ENCODE peak calls at places on chromosomes 6 and 20, in nine cellular contexts. I is esophagus squamous epithelium; K is pancreas; O is aorta; L is mesendoderm; S is lung; V is endodermal cell; F is CD8-positive, alpha-beta T cell; N is lower lobe of right lung. Y is an unnamed sample.

GRCh38 chr20:58109918-58110635 is 118.4 kb downstream of the ANKRD60 start:
- DNase-seq in F (no peak), I (no peak), S (no peak), V (no peak), N (no peak), O (no peak), L (no peak), K (no peak), Y (no peak)

GRCh38 chr20:20624914-20625313 is 87.5 kb downstream of the RALGAPA2 start:
- DNase-seq in I (no peak), V (no peak), K (no peak), S (no peak), O (no peak), F (no peak), L (no peak), N (no peak), Y (no peak)

GRCh38 chr6:155436981-155437749 is 18.5 kb downstream of the NOX3 start:
- DNase-seq in I (no peak), V (no peak), N (no peak), L (no peak), S (no peak), O (no peak), K (no peak), F (no peak), Y (no peak)

GRCh38 chr6:3751019-3751729 is at the start of gene PXDC1:
- DNase-seq in O (no peak), F (no peak), K (no peak), S (no peak), I (no peak), L (peak), V (peak), N (peak), Y (no peak)

GRCh38 chr20:50417484-50418235 is 92.5 kb upstream of the PTPN1 start:
- DNase-seq in I (no peak), O (no peak), N (no peak), K (no peak), S (no peak), V (no peak), L (no peak), F (no peak), Y (no peak)

GRCh38 chr20:57243480-57244220 is 22.8 kb downstream of the BMP7 start:
- DNase-seq in I (no peak), F (no peak), L (no peak), O (no peak), V (no peak), S (no peak), K (no peak), N (no peak), Y (peak)

GRCh38 chr6:95544517-95545225 is 32.7 kb upstream of the MANEA start:
- DNase-seq in K (no peak), F (no peak), S (no peak), I (no peak), L (peak), V (no peak), O (no peak), N (no peak), Y (no peak)

GRCh38 chr6:127539292-127539691 is 20.2 kb upstream of the MTCL3 start:
- DNase-seq in I (no peak), V (no peak), O (no peak), K (no peak), S (no peak), L (no peak), F (no peak), N (no peak), Y (no peak)

GRCh38 chr6:35186571-35186970 is 27.2 kb upstream of the SCUBE3 start:
- DNase-seq in N (no peak), S (no peak), O (no peak), K (no peak), L (no peak), F (no peak), V (no peak), I (no peak), Y (no peak)

GRCh38 chr20:51043811-51044210 is 20.9 kb upstream of the KCNG1 start:
- DNase-seq in I (no peak), L (no peak), K (no peak), S (no peak), O (no peak), N (no peak), F (no peak), V (no peak), Y (peak)

DNA sequence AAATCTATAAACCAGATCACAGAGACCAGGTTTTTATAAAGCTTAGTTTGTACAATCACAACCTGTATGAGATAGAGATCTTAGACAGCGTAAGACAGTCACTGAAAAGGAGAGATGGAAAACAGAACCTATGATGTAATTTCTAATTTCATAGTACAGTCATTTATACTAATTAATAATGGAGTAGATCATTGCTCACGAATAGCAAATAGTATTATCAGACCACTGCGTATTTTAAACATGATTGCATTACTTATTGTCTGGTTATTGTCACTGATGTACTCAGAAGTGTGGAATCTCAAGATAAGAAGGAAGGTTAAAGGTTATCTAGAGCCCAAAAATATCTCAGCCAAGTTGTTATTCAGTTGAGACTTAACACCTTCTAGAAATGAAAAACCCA is 115.6 kb downstream of the KHDC1L start:
- DNase-seq in V (no peak), K (no peak), O (no peak), I (no peak), F (no peak), N (no peak), S (no peak), L (no peak), Y (no peak)
- H3K27ac ChIP-seq in V (no peak), K (no peak), O (no peak), I (no peak), F (no peak), N (no peak), S (no peak), L (no peak), Y (no peak)

DNA sequence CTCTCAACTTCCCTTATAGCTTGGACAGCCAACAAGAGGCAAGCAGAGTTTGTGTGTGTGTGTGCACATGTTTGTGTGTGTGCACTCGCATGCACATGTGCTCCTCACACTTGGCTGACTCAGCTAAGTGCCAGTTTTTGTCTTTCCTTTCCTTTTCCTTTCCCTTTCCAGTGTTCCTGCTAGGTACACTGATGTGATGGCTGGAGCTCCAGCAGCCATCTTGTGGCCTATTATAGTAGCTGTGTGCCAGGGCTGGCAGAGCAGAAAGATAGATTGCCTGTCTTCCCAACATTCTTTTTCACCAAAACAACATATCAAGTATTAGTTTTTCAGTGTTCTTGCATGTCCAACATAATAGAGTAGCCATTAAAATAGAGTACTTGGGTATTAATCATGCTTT is 79.5 kb downstream of the AK9 start:
- DNase-seq in N (no peak), S (no peak), K (no peak), V (no peak), I (no peak), F (no peak), L (no peak), O (no peak), Y (no peak)
- H3K27ac ChIP-seq in N (no peak), S (no peak), K (no peak), V (no peak), I (no peak), F (no peak), L (no peak), O (no peak), Y (no peak)

GRCh38 chr6:163777379-163777686 is 362.8 kb downstream of the QKI start:
- DNase-seq in K (no peak), S (no peak), F (no peak), O (no peak), L (no peak), N (no peak), I (no peak), V (no peak), Y (no peak)

GRCh38 chr6:163779727-163780284 is 365.3 kb downstream of the QKI start:
- DNase-seq in F (no peak), L (no peak), I (no peak), N (no peak), V (no peak), S (no peak), K (no peak), O (no peak), Y (no peak)

GRCh38 chr6:163777706-163778105 is 363.2 kb downstream of the QKI start:
- DNase-seq in L (no peak), K (no peak), I (no peak), N (no peak), O (no peak), V (no peak), S (no peak), F (no peak), Y (no peak)

GRCh38 chr6:163782436-163783003 is 368.0 kb downstream of the QKI start:
- DNase-seq in L (peak), K (no peak), O (no peak), I (no peak), N (no peak), V (peak), F (no peak), S (no peak), Y (no peak)

DNA sequence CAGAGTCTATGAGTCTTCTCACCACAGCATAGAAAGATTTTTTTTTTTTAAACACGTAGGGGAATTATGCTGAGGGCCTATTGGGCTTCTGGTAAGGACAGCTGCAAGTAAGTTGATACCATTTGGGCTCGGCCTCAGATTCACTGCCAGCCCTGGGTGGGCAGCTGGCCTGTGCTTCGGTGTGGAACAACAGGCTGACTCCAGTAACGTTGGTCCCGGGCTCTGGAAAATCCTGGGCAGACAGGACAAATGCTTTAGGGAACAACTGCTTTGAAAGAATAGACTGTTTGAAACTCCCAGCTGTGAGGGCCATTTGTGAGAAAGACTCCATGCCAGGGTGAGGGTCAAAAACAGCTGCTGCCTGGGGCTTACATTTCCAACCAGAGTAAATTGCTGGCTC is 366.5 kb downstream of the QKI start:
- DNase-seq in K (no peak), S (no peak), V (peak), N (no peak), I (no peak), O (no peak), L (no peak), F (no peak), Y (no peak)
- H3K27ac ChIP-seq in K (no peak), S (no peak), V (peak), N (no peak), I (no peak), O (no peak), L (no peak), F (no peak), Y (no peak)

GRCh38 chr6:88964509-88964908 is 1.1 kb upstream of the RNGTT start:
- DNase-seq in K (no peak), V (no peak), L (peak), F (no peak), N (no peak), S (no peak), O (no peak), I (no peak), Y (no peak)
- H3K27ac ChIP-seq in K (no peak), V (no peak), L (no peak), F (no peak), N (no peak), S (no peak), O (no peak), I (peak), Y (no peak)

GRCh38 chr6:139448998-139449610 is 74.7 kb upstream of the CITED2 start:
- DNase-seq in I (no peak), O (no peak), N (no peak), K (no peak), F (no peak), L (no peak), V (no peak), S (no peak), Y (no peak)

GRCh38 chr6:139457482-139457881 is 83.0 kb upstream of the CITED2 start:
- DNase-seq in S (no peak), K (no peak), F (no peak), L (no peak), O (no peak), I (no peak), N (no peak), V (no peak), Y (no peak)

GRCh38 chr6:139448094-139448649 is 73.7 kb upstream of the CITED2 start:
- DNase-seq in K (no peak), N (no peak), O (no peak), S (no peak), F (no peak), I (no peak), L (peak), V (no peak), Y (no peak)

GRCh38 chr6:139449611-139450000 is 75.2 kb upstream of the CITED2 start:
- DNase-seq in S (no peak), O (no peak), L (peak), V (no peak), I (no peak), K (no peak), F (no peak), N (no peak), Y (no peak)

GRCh38 chr6:139452176-139452876 is 77.9 kb upstream of the CITED2 start:
- DNase-seq in V (no peak), K (no peak), F (no peak), S (no peak), I (no peak), L (peak), N (no peak), O (no peak), Y (peak)
- H3K27ac ChIP-seq in V (no peak), K (no peak), F (no peak), S (no peak), I (no peak), L (no peak), N (no peak), O (no peak), Y (peak)

GRCh38 chr6:157047328-157047727 is 270.1 kb downstream of the ARID1B start:
- DNase-seq in O (no peak), F (no peak), V (no peak), N (no peak), K (no peak), S (no peak), I (no peak), L (no peak), Y (no peak)
- H3K27ac ChIP-seq in O (no peak), F (no peak), V (no peak), N (no peak), K (no peak), S (no peak), I (no peak), L (no peak), Y (no peak)